ENCODE peak calls at places on chromosome 20, in seven cellular contexts. R, G, E, N, F, T and V are unnamed samples.
A peak's percentile ranks its signal among the peaks of the same experiment; 100 is the strongest.

GRCh38 chr20:49906101-49906604 is 9.2 kb downstream of the SPATA2 start:
- DNase-seq in R (no peak), G (no peak), E (no peak), N (no peak), F (no peak), T (no peak), V (no peak)

GRCh38 chr20:39225978-39226377 is 263.8 kb downstream of the DHX35 start:
- DNase-seq in R (no peak), G (no peak), E (no peak), N (no peak), F (no peak), T (no peak), V (no peak)

GRCh38 chr20:9912858-9913434 is 74.1 kb upstream of the PAK5 start:
- DNase-seq in R (peak; percentile 12), G (peak; percentile 35), E (peak; percentile 45), N (peak; percentile 3), F (peak; percentile 42), T (no peak), V (peak; percentile 52)

GRCh38 chr20:64205611-64206026 is 41.4 kb downstream of the MYT1 start:
- DNase-seq in R (no peak), G (no peak), E (no peak), N (no peak), F (no peak), T (no peak), V (no peak)

GRCh38 chr20:17796096-17796563 is 96.4 kb downstream of the BANF2 start:
- DNase-seq in R (no peak), G (peak; percentile 60), E (no peak), N (peak; percentile 47), F (peak; percentile 68), T (no peak), V (no peak)

GRCh38 chr20:50304883-50305635 is 114.4 kb downstream of the CEBPB start:
- DNase-seq in R (no peak), G (peak; percentile 98), E (peak; percentile 29), N (peak; percentile 56), F (peak; percentile 99), T (no peak), V (no peak)

GRCh38 chr20:16287776-16288175 is 285.5 kb downstream of the KIF16B start:
- DNase-seq in R (no peak), G (no peak), E (no peak), N (no peak), F (no peak), T (no peak), V (no peak)

GRCh38 chr20:53262294-53262840 is 290.2 kb downstream of the TSHZ2 start:
- DNase-seq in R (no peak), G (no peak), E (no peak), N (peak; percentile 69), F (no peak), T (no peak), V (no peak)

GRCh38 chr20:55586626-55587025 is 418.7 kb downstream of the CBLN4 start:
- DNase-seq in R (no peak), G (no peak), E (no peak), N (no peak), F (no peak), T (no peak), V (no peak)

GRCh38 chr20:9032758-9033157 is 36.1 kb upstream of the PLCB4 start:
- DNase-seq in R (no peak), G (no peak), E (no peak), N (no peak), F (peak; percentile 62), T (no peak), V (no peak)

GRCh38 chr20:53581444-53582311 is 12.0 kb downstream of the ZNF217 start:
- DNase-seq in R (no peak), G (no peak), E (no peak), N (no peak), F (no peak), T (no peak), V (no peak)

GRCh38 chr20:40564997-40565680 is 123.9 kb downstream of the MAFB start:
- DNase-seq in R (no peak), G (peak; percentile 85), E (no peak), N (no peak), F (peak; percentile 51), T (no peak), V (peak; percentile 61)

GRCh38 chr20:4813076-4813838 is 91.5 kb downstream of the PRND start:
- DNase-seq in R (no peak), G (no peak), E (no peak), N (no peak), F (no peak), T (no peak), V (no peak)

GRCh38 chr20:41050361-41051019 is 21.9 kb downstream of the TOP1 start:
- DNase-seq in R (no peak), G (peak; percentile 52), E (no peak), N (peak; percentile 28), F (peak; percentile 68), T (no peak), V (peak; percentile 51)

GRCh38 chr20:32474967-32475819 is 109.9 kb downstream of the NOL4L start:
- DNase-seq in R (peak; percentile 49), G (peak; percentile 95), E (peak; percentile 66), N (no peak), F (peak; percentile 91), T (no peak), V (peak; percentile 86)

GRCh38 chr20:36745234-36745926 is 510 bp downstream of the NDRG3 start:
- DNase-seq in R (no peak), G (peak; percentile 27), E (no peak), N (peak; percentile 9), F (no peak), T (no peak), V (peak; percentile 46)

GRCh38 chr20:62666736-62667529 is 24.6 kb downstream of the SLCO4A1 start:
- DNase-seq in R (no peak), G (no peak), E (no peak), N (peak; percentile 55), F (peak; percentile 20), T (no peak), V (no peak)

DNA sequence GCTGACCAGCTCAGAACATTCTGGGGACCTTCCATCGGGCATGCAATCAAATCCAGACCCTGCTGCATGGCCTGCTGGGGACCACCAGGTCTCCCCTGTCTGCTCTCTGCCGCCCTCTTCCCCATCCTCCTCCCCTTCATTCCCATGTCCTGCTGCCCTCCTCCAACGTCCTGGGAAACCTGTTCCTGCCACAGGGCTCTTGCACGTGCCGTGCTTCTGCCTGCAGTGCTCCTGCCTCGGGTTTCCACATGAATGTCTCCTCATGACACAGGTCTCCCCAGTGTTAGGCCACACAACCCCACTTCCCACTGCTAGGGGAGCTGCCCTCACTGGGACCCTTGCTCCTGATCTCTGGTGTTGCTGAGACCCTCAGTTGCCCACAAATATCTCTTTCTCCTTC is 37.2 kb downstream of the SULF2 start:
- DNase-seq in R (no peak), G (no peak), E (no peak), N (no peak), F (no peak), T (no peak), V (no peak)
- H3K27me3 ChIP-seq in R (no peaks in the 10 kb centered on the region), G (peaks cover 21% of the 10 kb centered on the region), E (no peaks in the 10 kb centered on the region), N (no peaks in the 10 kb centered on the region), F (peaks cover 2% of the 10 kb centered on the region), T (no peaks in the 10 kb centered on the region), V (no peaks in the 10 kb centered on the region)

DNA sequence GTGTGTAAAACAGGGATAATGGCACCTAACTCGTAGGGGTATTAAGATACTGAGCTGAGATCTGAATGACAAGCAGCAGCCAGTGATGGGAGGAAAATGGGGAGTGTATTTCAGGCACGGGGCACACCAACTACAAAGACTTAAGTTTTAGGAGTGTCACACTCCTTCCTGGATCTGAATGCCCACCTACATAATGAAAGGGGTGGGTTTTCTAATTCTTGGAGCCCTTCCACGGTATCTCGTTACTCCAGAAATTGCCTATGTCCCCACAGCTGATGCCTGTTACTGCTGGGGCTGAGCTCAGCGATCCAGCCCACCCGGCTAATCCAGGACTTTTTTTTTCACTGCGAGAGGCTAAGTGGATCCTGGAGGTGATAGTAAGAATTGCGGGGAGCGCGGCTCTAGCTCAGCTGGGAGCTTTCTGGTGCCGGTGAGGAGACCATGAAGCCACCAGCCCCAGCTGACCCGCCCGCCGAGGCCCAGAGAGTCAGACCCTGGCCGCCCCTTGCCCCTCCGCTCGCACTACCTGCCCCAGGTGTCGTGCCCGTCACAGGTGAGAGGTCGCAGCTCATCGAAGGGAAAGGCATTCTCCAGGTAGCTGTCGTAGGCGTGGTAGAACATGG is 726 bp downstream of the EDEM2 start:
- DNase-seq in R (no peak), G (peak; percentile 67), E (peak; percentile 56), N (peak; percentile 7), F (no peak), T (no peak), V (peak; percentile 71)
- H2BK120ac ChIP-seq in R (no peak overlapping the region), G (peak overlapping the region; percentile 38), E (no peak overlapping the region), N (peak overlapping the region; percentile 41), F (peak overlapping the region; percentile 61), T (no peak overlapping the region), V (no peak overlapping the region)

GRCh38 chr20:60242836-60243520 is 284.8 kb downstream of the CDH26 start:
- DNase-seq in R (no peak), G (no peak), E (no peak), N (no peak), F (peak; percentile 35), T (no peak), V (no peak)
- H3K27me3 ChIP-seq in R (no peaks in the 10 kb centered on the region), G (no peaks in the 10 kb centered on the region), E (no peaks in the 10 kb centered on the region), N (no peaks in the 10 kb centered on the region), F (no peaks in the 10 kb centered on the region), T (no peaks in the 10 kb centered on the region), V (no peaks in the 10 kb centered on the region)

GRCh38 chr20:45548410-45548809 is 1.2 kb upstream of the EPPIN start:
- DNase-seq in R (no peak), G (no peak), E (no peak), N (no peak), F (no peak), T (no peak), V (no peak)

GRCh38 chr20:45555198-45555597 is 8.0 kb upstream of the EPPIN start:
- DNase-seq in R (no peak), G (no peak), E (no peak), N (no peak), F (no peak), T (no peak), V (no peak)

GRCh38 chr20:45550765-45551164 is 3.6 kb upstream of the EPPIN start:
- DNase-seq in R (no peak), G (no peak), E (no peak), N (no peak), F (no peak), T (no peak), V (no peak)

GRCh38 chr20:45547206-45547770 is at the start of gene EPPIN:
- DNase-seq in R (no peak), G (no peak), E (no peak), N (no peak), F (no peak), T (no peak), V (no peak)

GRCh38 chr20:45552456-45552855 is 5.3 kb upstream of the EPPIN start:
- DNase-seq in R (no peak), G (no peak), E (no peak), N (no peak), F (no peak), T (no peak), V (no peak)
- H2BK120ac ChIP-seq in R (no peak overlapping the region), G (no peak overlapping the region), E (no peak overlapping the region), N (no peak overlapping the region), F (no peak overlapping the region), T (no peak overlapping the region), V (no peak overlapping the region)

DNA sequence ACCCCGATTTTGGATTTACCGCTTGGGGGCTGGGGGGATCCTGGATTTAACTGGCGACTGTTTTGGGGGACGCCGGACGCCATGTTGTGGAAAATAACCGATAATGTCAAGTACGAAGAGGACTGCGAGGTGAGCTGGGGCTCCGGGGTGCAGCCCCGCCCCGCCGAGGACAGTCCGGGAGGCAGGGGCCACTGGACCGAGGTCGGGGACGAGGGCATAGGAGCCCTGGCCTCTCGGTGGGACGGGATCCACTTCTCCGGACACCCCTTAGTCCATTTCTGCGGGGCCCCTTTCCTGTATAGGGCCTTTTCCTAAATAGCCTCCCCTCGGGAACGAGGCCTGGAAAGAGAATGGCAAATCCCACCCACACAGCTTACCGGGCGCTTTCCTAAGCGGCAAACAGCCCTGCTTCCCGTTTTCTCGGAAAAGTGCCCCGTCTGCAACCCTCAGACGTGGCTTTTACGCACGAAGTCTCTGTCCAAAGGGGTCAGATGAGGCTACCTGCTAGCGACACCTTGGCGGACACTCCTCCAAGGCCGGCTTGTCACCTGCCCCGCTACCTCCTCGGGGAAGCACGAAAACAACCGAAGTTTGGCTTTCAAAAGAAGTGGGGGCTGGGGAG is 469 bp downstream of the TFAP2C start:
- DNase-seq in R (no peak), G (no peak), E (no peak), N (no peak), F (no peak), T (no peak), V (no peak)
- H3K27me3 ChIP-seq in R (peaks cover 66% of the 10 kb centered on the region), G (peaks cover 41% of the 10 kb centered on the region), E (peaks cover 41% of the 10 kb centered on the region), N (peaks cover 5% of the 10 kb centered on the region), F (peaks cover 85% of the 10 kb centered on the region), T (peaks cover 47% of the 10 kb centered on the region), V (peaks cover 28% of the 10 kb centered on the region)